ENCODE peak calls at places on chromosomes 4 and X, in eight cellular contexts. W, H, B, T, D, M, K and J are unnamed samples.

GRCh38 chrX:65451663-65452062 is 82.9 kb downstream of the LAS1L start:
- DNase-seq in W (no peak), H (peak; percentile 48), B (peak; percentile 10), T (no peak), D (peak; percentile 42), M (peak; percentile 6), K (peak; percentile 51), J (no peak)

GRCh38 chrX:1205681-1206611 is 6.5 kb downstream of the CRLF2 start:
- DNase-seq in W (peak; percentile 24), H (peak; percentile 68), B (peak; percentile 14), T (no peak), D (peak; percentile 94), M (peak; percentile 95), K (peak; percentile 82), J (no peak)

GRCh38 chrX:38806054-38806389 is 4.8 kb downstream of the MID1IP1 start:
- DNase-seq in W (no peak), H (no peak), B (no peak), T (no peak), D (no peak), M (no peak), K (no peak), J (no peak)

GRCh38 chrX:142637206-142637605 is 388.5 kb upstream of the SPANXN4 start:
- DNase-seq in W (no peak), H (no peak), B (no peak), T (no peak), D (no peak), M (no peak), K (no peak), J (no peak)

GRCh38 chr4:6876440-6876839 is 33.2 kb upstream of the TBC1D14 start:
- DNase-seq in W (no peak), H (no peak), B (no peak), T (no peak), D (no peak), M (no peak), K (no peak), J (no peak)

GRCh38 chr4:165464338-165464737 is 85.5 kb downstream of the CPE start:
- DNase-seq in W (no peak), H (no peak), B (no peak), T (no peak), D (no peak), M (no peak), K (no peak), J (no peak)

GRCh38 chr4:186297013-186297645 is 31.1 kb downstream of the F11 start:
- DNase-seq in W (no peak), H (peak; percentile 48), B (peak; percentile 13), T (no peak), D (peak; percentile 56), M (peak; percentile 56), K (peak; percentile 85), J (no peak)

GRCh38 chr4:100981447-100982204 is 365.7 kb downstream of the PPP3CA start:
- DNase-seq in W (peak; percentile 21), H (no peak), B (no peak), T (no peak), D (no peak), M (no peak), K (peak; percentile 66), J (no peak)

GRCh38 chrX:23786268-23786815 is 3.4 kb downstream of the SAT1 start:
- DNase-seq in W (no peak), H (peak; percentile 24), B (no peak), T (no peak), D (no peak), M (no peak), K (peak; percentile 42), J (no peak)

GRCh38 chr4:174707277-174707676 is 121.8 kb downstream of the GLRA3 start:
- DNase-seq in W (no peak), H (no peak), B (no peak), T (no peak), D (no peak), M (no peak), K (no peak), J (no peak)

GRCh38 chr4:24179201-24179840 is 289.5 kb upstream of the PPARGC1A start:
- DNase-seq in W (no peak), H (no peak), B (no peak), T (no peak), D (no peak), M (no peak), K (no peak), J (no peak)

GRCh38 chr4:136283973-136284372 is 1248.3 kb downstream of the PCDH18 start:
- DNase-seq in W (no peak), H (no peak), B (no peak), T (no peak), D (no peak), M (no peak), K (no peak), J (no peak)

GRCh38 chr4:98950925-98951324 is 22.0 kb upstream of the EIF4E start:
- DNase-seq in W (no peak), H (no peak), B (no peak), T (no peak), D (no peak), M (no peak), K (no peak), J (no peak)

GRCh38 chr4:16794816-16795445 is 103.5 kb downstream of the LDB2 start:
- DNase-seq in W (no peak), H (peak; percentile 64), B (peak; percentile 67), T (no peak), D (peak; percentile 77), M (peak; percentile 34), K (peak; percentile 77), J (no peak)

GRCh38 chr4:4842476-4843441 is 16.7 kb upstream of the MSX1 start:
- DNase-seq in W (no peak), H (no peak), B (no peak), T (no peak), D (no peak), M (no peak), K (no peak), J (peak; percentile 36)

GRCh38 chr4:10667651-10668341 is 16.8 kb downstream of the CLNK start:
- DNase-seq in W (no peak), H (no peak), B (no peak), T (no peak), D (peak; percentile 21), M (no peak), K (no peak), J (no peak)

GRCh38 chr4:55124337-55125076 is 888 bp downstream of the KDR start:
- DNase-seq in W (no peak), H (peak; percentile 5), B (peak; percentile 49), T (no peak), D (peak; percentile 52), M (no peak), K (peak; percentile 36), J (peak; percentile 56)

GRCh38 chrX:105533951-105534350 is 288.4 kb upstream of the NRK start:
- DNase-seq in W (no peak), H (no peak), B (no peak), T (no peak), D (no peak), M (no peak), K (no peak), J (no peak)

GRCh38 chrX:16114640-16115039 is 8.7 kb upstream of the GRPR start:
- DNase-seq in W (no peak), H (peak; percentile 81), B (no peak), T (no peak), D (no peak), M (no peak), K (peak; percentile 84), J (no peak)

DNA sequence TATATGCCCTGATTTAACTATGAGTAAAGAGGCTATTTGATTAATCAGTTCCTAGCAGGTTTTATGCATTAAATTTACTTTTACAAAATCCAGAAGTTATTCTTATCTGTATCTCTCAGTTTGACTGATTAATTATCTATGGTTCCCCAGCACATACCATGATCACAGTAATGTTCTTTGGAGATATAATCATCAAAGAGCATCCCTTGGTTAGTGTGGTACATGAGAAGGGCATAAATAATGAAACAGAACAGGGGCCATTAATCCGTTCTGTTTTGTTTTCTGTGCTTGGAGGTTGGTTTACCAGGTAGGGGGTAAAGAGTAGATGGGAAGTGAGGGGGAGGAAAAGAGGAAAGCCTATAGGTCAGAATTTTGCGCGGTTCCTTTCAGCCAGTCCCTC is 718.7 kb upstream of the TENM3 start:
- DNase-seq in W (no peak), H (no peak), B (no peak), T (no peak), D (no peak), M (no peak), K (no peak), J (no peak)
- TF ChIP-seq CTCF in W (no peak), H (no peak), B (no peak), T (no peak), D (no peak), M (no peak), K (no peak), J (no peak)

GRCh38 chr4:76279462-76279861 is 27.1 kb upstream of the STBD1 start:
- DNase-seq in W (no peak), H (no peak), B (no peak), T (no peak), D (no peak), M (no peak), K (no peak), J (no peak)
- TF ChIP-seq CTCF in W (no peak), H (no peak), B (no peak), T (peak; percentile 18), D (no peak), M (peak; percentile 15), K (no peak), J (peak; percentile 10)

GRCh38 chrX:111823703-111824102 is 52.3 kb upstream of the TRPC5OS start:
- DNase-seq in W (no peak), H (no peak), B (no peak), T (no peak), D (no peak), M (no peak), K (no peak), J (no peak)

GRCh38 chrX:111822191-111822590 is 53.8 kb upstream of the TRPC5OS start:
- DNase-seq in W (no peak), H (no peak), B (no peak), T (no peak), D (no peak), M (no peak), K (no peak), J (no peak)

DNA sequence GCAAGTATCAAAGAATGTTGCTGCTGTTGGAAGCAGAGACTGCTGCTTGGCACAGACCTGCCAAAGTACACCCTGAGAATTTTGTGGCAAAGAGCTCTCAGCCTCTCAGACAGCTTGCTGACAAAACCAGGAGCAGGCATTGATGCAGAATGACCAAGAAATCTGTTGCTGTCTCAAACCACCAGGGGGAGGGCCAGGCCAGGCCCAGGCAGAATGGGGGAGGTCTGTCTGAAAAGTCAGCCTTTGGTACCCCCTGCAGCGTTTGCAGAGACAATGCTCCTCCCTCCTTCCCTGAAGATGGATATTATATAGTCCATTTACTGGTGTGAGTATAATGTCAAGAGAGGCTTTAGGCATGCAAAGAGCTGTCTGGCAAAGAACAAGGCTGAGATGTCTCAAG is 52.9 kb upstream of the TRPC5OS start:
- DNase-seq in W (no peak), H (peak; percentile 2), B (peak; percentile 53), T (no peak), D (peak; percentile 89), M (no peak), K (peak; percentile 4), J (no peak)
- TF ChIP-seq CTCF in W (no peak), H (peak; percentile 13), B (peak; percentile 65), T (no peak), D (peak; percentile 89), M (peak; percentile 14), K (peak; percentile 24), J (no peak)

DNA sequence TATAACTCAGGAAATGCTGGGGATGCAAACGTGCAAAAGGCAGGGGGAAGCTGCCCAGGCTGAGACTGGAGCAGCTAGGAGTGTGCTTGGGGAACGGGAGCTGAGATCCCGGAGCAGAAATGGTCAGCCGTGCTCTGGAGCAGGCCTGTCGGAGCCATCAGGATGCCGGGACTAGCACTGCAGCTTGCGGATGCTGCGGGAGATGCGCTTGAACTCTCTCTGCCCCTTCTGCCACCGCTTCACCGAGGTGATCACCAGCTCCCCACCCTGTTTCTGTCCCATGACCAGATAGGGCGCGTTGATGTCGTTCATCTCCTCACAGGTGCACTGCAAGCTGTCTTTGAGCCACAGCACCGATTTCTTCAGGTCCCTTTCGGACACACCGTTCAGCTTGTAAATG is 7.6 kb downstream of the SFRP2 start:
- DNase-seq in W (no peak), H (no peak), B (no peak), T (no peak), D (no peak), M (no peak), K (no peak), J (no peak)
- TF ChIP-seq CTCF in W (no peak), H (no peak), B (no peak), T (no peak), D (no peak), M (no peak), K (no peak), J (no peak)